ENCODE peak calls at places on chromosomes 12 and 14, in ten cellular contexts. D, B, Z, C, R, P, M, Y, V and F are unnamed samples.

GRCh38 chr12:19778111-19778688 is 338.9 kb downstream of the AEBP2 start:
- DNase-seq in B (no peak), M (no peak), C (peak), Y (no peak), R (peak), Z (no peak), V (no peak), D (no peak), P (no peak), F (no peak)

GRCh38 chr12:6370994-6371754 is 4.2 kb downstream of the SCNN1A start:
- DNase-seq in D (no peak), Y (peak), C (peak), P (no peak), M (no peak), Z (peak), R (peak), B (peak), V (no peak), F (no peak)

GRCh38 chr12:9367828-9368227 is 159.6 kb upstream of the PZP start:
- DNase-seq in Y (no peak), V (no peak), R (no peak), P (no peak), M (no peak), B (no peak), C (no peak), D (no peak), Z (no peak), F (no peak)

GRCh38 chr12:31585271-31585670 is 5.7 kb downstream of the DENND5B start:
- DNase-seq in M (no peak), D (no peak), V (no peak), Y (peak), C (peak), P (no peak), Z (no peak), R (peak), B (no peak), F (no peak)

GRCh38 chr12:19199322-19199721 is 69.8 kb downstream of the PLEKHA5 start:
- DNase-seq in C (no peak), Y (no peak), R (no peak), D (no peak), B (no peak), V (no peak), P (no peak), Z (no peak), M (no peak), F (no peak)

GRCh38 chr12:75819512-75819911 is 212.1 kb downstream of the PHLDA1 start:
- DNase-seq in D (no peak), B (no peak), V (no peak), P (no peak), R (no peak), C (no peak), Y (no peak), Z (no peak), M (no peak), F (no peak)

GRCh38 chr12:108425238-108425795 is 86.2 kb upstream of the CMKLR1 start:
- DNase-seq in D (no peak), R (no peak), Y (no peak), M (no peak), P (no peak), B (no peak), Z (peak), C (no peak), V (no peak), F (no peak)

GRCh38 chr14:28398501-28398900 is 368.1 kb upstream of the FOXG1 start:
- DNase-seq in C (no peak), D (no peak), R (no peak), M (no peak), Y (no peak), P (no peak), B (no peak), V (no peak), Z (no peak), F (no peak)

GRCh38 chr12:5200276-5201087 is 156.8 kb downstream of the KCNA5 start:
- DNase-seq in C (no peak), Y (peak), D (no peak), B (peak), P (peak), V (no peak), Z (peak), R (no peak), M (peak), F (peak)

GRCh38 chr14:100370003-100370402 is 46.9 kb downstream of the SLC25A47 start:
- DNase-seq in Z (no peak), R (no peak), C (no peak), B (no peak), D (no peak), M (no peak), P (no peak), Y (no peak), V (no peak), F (no peak)